ENCODE peak calls at places on chromosome 5, in seven cellular contexts. I, F, U, W, Q, M and H are unnamed samples.

GRCh38 chr5:1498623-1499416 is 24.9 kb downstream of the LPCAT1 start:
- DNase-seq in I (no peak), F (no peak), U (no peak), W (no peak), Q (no peak), M (no peak), H (no peak)

GRCh38 chr5:68217476-68217984 is 2.0 kb downstream of the PIK3R1 start:
- DNase-seq in I (no peak), F (no peak), U (no peak), W (no peak), Q (no peak), M (no peak), H (peak)

GRCh38 chr5:173830421-173830820 is 57.7 kb upstream of the CPEB4 start:
- DNase-seq in I (no peak), F (no peak), U (no peak), W (no peak), Q (no peak), M (no peak), H (no peak)

GRCh38 chr5:55991768-55992486 is 2.8 kb downstream of the IL6ST start:
- DNase-seq in I (no peak), F (no peak), U (no peak), W (no peak), Q (no peak), M (no peak), H (peak)

GRCh38 chr5:86666981-86667380 is 49.2 kb downstream of the COX7C start:
- DNase-seq in I (no peak), F (no peak), U (no peak), W (no peak), Q (no peak), M (no peak), H (no peak)

GRCh38 chr5:58937031-58937681 is 354.3 kb downstream of the RAB3C start:
- DNase-seq in I (no peak), F (no peak), U (no peak), W (no peak), Q (no peak), M (no peak), H (peak)

GRCh38 chr5:143086851-143087637 is 316.4 kb downstream of the NR3C1 start:
- DNase-seq in I (no peak), F (no peak), U (no peak), W (no peak), Q (no peak), M (no peak), H (peak)

GRCh38 chr5:140553657-140554056 is 3.6 kb downstream of the SRA1 start:
- DNase-seq in I (no peak), F (no peak), U (no peak), W (no peak), Q (no peak), M (no peak), H (no peak)